ENCODE peak calls at places on chromosome 11, in five cellular contexts. F is AG08395; Y is HEK293T; R is CD8-positive, alpha-beta memory T cell; T is neuronal stem cell. S is an unnamed sample.

GRCh38 chr11:85898456-85898855 is 43.3 kb downstream of the CCDC83 start:
- DNase-seq in F (no peak), Y (no peak), T (no peak), R (no peak), S (no peak)

GRCh38 chr11:7656704-7657103 is 16.6 kb downstream of the CYB5R2 start:
- DNase-seq in T (no peak), Y (no peak), F (no peak), R (no peak), S (no peak)

GRCh38 chr11:115471367-115471766 is 32.8 kb downstream of the CADM1 start:
- DNase-seq in F (no peak), Y (no peak), T (no peak), R (no peak), S (no peak)

GRCh38 chr11:75673977-75674582 is 5.2 kb upstream of the MAP6 start:
- DNase-seq in R (no peak), F (peak; percentile 27), Y (no peak), T (no peak), S (peak; percentile 39)

GRCh38 chr11:64448599-64449380 is 89.8 kb downstream of the RPS6KA4 start:
- DNase-seq in Y (peak; percentile 86), R (peak; percentile 48), F (peak; percentile 87), T (peak; percentile 75), S (no peak)

GRCh38 chr11:3155691-3156258 is 9.3 kb downstream of the OSBPL5 start:
- DNase-seq in Y (no peak), F (peak; percentile 50), R (no peak), T (no peak), S (no peak)

GRCh38 chr11:122853261-122853660 is 15.0 kb downstream of the CRTAM start:
- DNase-seq in R (no peak), F (no peak), Y (no peak), T (no peak), S (no peak)

GRCh38 chr11:68983816-68984215 is 3.0 kb upstream of the MRGPRD start:
- DNase-seq in Y (no peak), T (no peak), R (no peak), F (no peak), S (no peak)

S was measured in epithelial cell of prostate.